ENCODE peak calls at places on chromosomes 13 and 19, in four cellular contexts. C is Calu3, Z is EL, H is GM13976. W is an unnamed sample.

GRCh38 chr13:44335463-44335862 is 38.2 kb upstream of the SERP2 start:
- DNase-seq in C (no peak), H (no peak), Z (no peak), W (no peak)

GRCh38 chr13:113410472-113411201 is 42.7 kb downstream of the ADPRHL1 start:
- DNase-seq in H (no peak), C (peak; percentile 12), Z (peak; percentile 85), W (no peak)

GRCh38 chr13:33624253-33624652 is 193.7 kb upstream of the RFC3 start:
- DNase-seq in C (no peak), H (no peak), Z (no peak), W (no peak)

GRCh38 chr19:57212109-57212508 is 18.7 kb upstream of the AURKC start:
- DNase-seq in C (no peak), H (no peak), Z (peak; percentile 17), W (no peak)

GRCh38 chr13:42110410-42111155 is 62.1 kb downstream of the DGKH start:
- DNase-seq in Z (peak; percentile 74), H (peak; percentile 55), C (peak; percentile 24), W (no peak)

GRCh38 chr19:19758164-19758563 is 25.3 kb upstream of the ZNF14 start:
- DNase-seq in Z (no peak), C (no peak), H (no peak), W (no peak)

GRCh38 chr13:100537951-100538462 is 50.6 kb downstream of the GGACT start:
- DNase-seq in H (no peak), C (no peak), Z (no peak), W (no peak)

GRCh38 chr19:4184718-4185352 is 2.3 kb downstream of the ANKRD24 start:
- DNase-seq in H (no peak), Z (no peak), C (no peak), W (no peak)

GRCh38 chr19:33905937-33906577 is 109.4 kb downstream of the KCTD15 start:
- DNase-seq in C (peak; percentile 85), H (peak; percentile 49), Z (peak; percentile 12), W (peak; percentile 86)

GRCh38 chr19:20038358-20039202 is 725 bp downstream of the ZNF682 start:
- DNase-seq in Z (no peak), C (no peak), H (no peak), W (no peak)

GRCh38 chr19:50838239-50838638 is 4.9 kb upstream of the KLK15 start:
- DNase-seq in C (peak; percentile 27), H (peak; percentile 74), Z (no peak), W (no peak)

GRCh38 chr19:39315933-39316332 is 4.7 kb downstream of the LRFN1 start:
- DNase-seq in H (no peak), Z (no peak), C (no peak), W (no peak)

GRCh38 chr13:30196025-30196424 is 111.3 kb downstream of the KATNAL1 start:
- DNase-seq in H (no peak), Z (peak; percentile 25), C (no peak), W (no peak)

GRCh38 chr13:45367995-45368394 is 27.0 kb upstream of the TPT1 start:
- DNase-seq in H (no peak), Z (no peak), C (peak; percentile 8), W (no peak)

GRCh38 chr19:38666662-38667448 is 19.4 kb downstream of the ACTN4 start:
- DNase-seq in Z (peak; percentile 92), C (peak; percentile 74), H (peak; percentile 76), W (no peak)

GRCh38 chr13:30121244-30121643 is 186.1 kb downstream of the KATNAL1 start:
- DNase-seq in C (no peak), Z (no peak), H (no peak), W (no peak)

GRCh38 chr19:17063412-17063811 is 11.8 kb downstream of the HAUS8 start:
- DNase-seq in C (no peak), Z (no peak), H (no peak), W (no peak)

GRCh38 chr19:3857449-3858003 is 11.3 kb downstream of the ZFR2 start:
- DNase-seq in H (peak; percentile 87), C (no peak), Z (no peak), W (no peak)

GRCh38 chr19:31532034-31532433 is 182.8 kb upstream of the TSHZ3 start:
- DNase-seq in H (no peak), Z (no peak), C (no peak), W (no peak)

GRCh38 chr19:32977269-32977668 is 5.2 kb downstream of the FAAP24 start:
- DNase-seq in C (no peak), H (no peak), Z (no peak), W (no peak)

GRCh38 chr19:27392027-27392632 is 1820.8 kb downstream of the UQCRFS1 start:
- DNase-seq in Z (no peak), C (no peak), H (no peak), W (peak; percentile 14)

GRCh38 chr13:34577051-34577450 is 365.0 kb upstream of the NBEA start:
- DNase-seq in H (no peak), Z (peak; percentile 54), C (no peak), W (no peak)

GRCh38 chr13:48401480-48401879 is 11.4 kb downstream of the LPAR6 start:
- DNase-seq in Z (no peak), C (no peak), H (no peak), W (no peak)

GRCh38 chr19:31126236-31126635 is 223.0 kb downstream of the TSHZ3 start:
- DNase-seq in C (no peak), H (no peak), Z (peak; percentile 15), W (no peak)

GRCh38 chr19:18160441-18160791 is 7.5 kb downstream of the PIK3R2 start:
- DNase-seq in Z (no peak), C (no peak), H (no peak), W (no peak)

GRCh38 chr13:30382836-30383525 is 39.3 kb upstream of the UBE2L5 start:
- DNase-seq in H (no peak), C (no peak), Z (no peak), W (no peak)

GRCh38 chr19:12784394-12784870 is 6.9 kb upstream of the JUNB start:
- DNase-seq in Z (no peak), C (peak; percentile 5), H (no peak), W (no peak)

GRCh38 chr19:15502264-15502663 is 6.1 kb upstream of the CYP4F22 start:
- DNase-seq in Z (no peak), H (no peak), C (no peak), W (no peak)

GRCh38 chr19:34254552-34255432 is at the start of gene GARRE1:
- DNase-seq in Z (peak; percentile 39), H (peak; percentile 79), C (peak; percentile 94), W (peak; percentile 65)

GRCh38 chr13:99766641-99767045 is 204.9 kb downstream of the ZIC5 start:
- DNase-seq in Z (peak; percentile 2), H (no peak), C (no peak), W (no peak)

GRCh38 chr19:35257113-35257461 is 8.3 kb downstream of the LSR start:
- DNase-seq in H (peak; percentile 6), C (no peak), Z (no peak), W (no peak)

GRCh38 chr13:96946709-96947311 is 47.5 kb downstream of the OXGR1 start:
- DNase-seq in H (no peak), C (no peak), Z (no peak), W (peak; percentile 50)

W was measured in Caco-2.